ENCODE peak calls at places on chromosomes 6 and 20, in five cellular contexts. A, Q, I, L and C are unnamed samples.

GRCh38 chr6:32152414-32153251 is 894 bp upstream of the PRRT1 start:
- DNase-seq in L (no peak), A (peak), Q (peak), I (no peak), C (peak)

GRCh38 chr6:131068165-131068564 is 5.1 kb upstream of the EPB41L2 start:
- DNase-seq in I (no peak), L (no peak), A (no peak), Q (no peak), C (no peak)

GRCh38 chr6:87257046-87257445 is 65.3 kb upstream of the SMIM8 start:
- DNase-seq in I (no peak), Q (no peak), A (no peak), L (no peak), C (no peak)

GRCh38 chr6:99187429-99187828 is 162.0 kb downstream of the FAXC start:
- DNase-seq in Q (no peak), L (no peak), A (no peak), I (no peak), C (no peak)

GRCh38 chr6:113903666-113904330 is 46.7 kb downstream of the MARCKS start:
- DNase-seq in L (no peak), A (peak), Q (peak), I (no peak), C (no peak)

GRCh38 chr6:29907637-29908340 is 34.5 kb upstream of the HLA-A start:
- DNase-seq in L (no peak), Q (no peak), A (no peak), I (no peak), C (no peak)

GRCh38 chr6:16712250-16712930 is 48.9 kb downstream of the ATXN1 start:
- DNase-seq in Q (no peak), L (no peak), I (no peak), A (no peak), C (no peak)

GRCh38 chr6:24829657-24830056 is 30.9 kb upstream of the ARMH2 start:
- DNase-seq in L (no peak), I (no peak), A (no peak), Q (no peak), C (no peak)

GRCh38 chr6:110367001-110367400 is 8.9 kb upstream of the METTL24 start:
- DNase-seq in I (no peak), Q (no peak), A (no peak), L (no peak), C (no peak)

GRCh38 chr20:16206817-16207216 is 366.4 kb downstream of the KIF16B start:
- DNase-seq in I (no peak), A (no peak), Q (no peak), L (no peak), C (no peak)

GRCh38 chr6:41023114-41023513 is 15.9 kb downstream of the UNC5CL start:
- DNase-seq in A (no peak), I (no peak), Q (no peak), L (no peak), C (no peak)

GRCh38 chr6:105993341-105993740 is 92.8 kb upstream of the PRDM1 start:
- DNase-seq in L (no peak), Q (peak), A (no peak), I (no peak), C (no peak)

GRCh38 chr6:44043036-44043478 is 84.2 kb downstream of the MRPL14 start:
- DNase-seq in L (no peak), I (no peak), A (no peak), Q (peak), C (no peak)

GRCh38 chr6:144931172-144932035 is 646.3 kb downstream of the UTRN start:
- DNase-seq in Q (peak), A (peak), L (no peak), I (no peak), C (peak)

GRCh38 chr6:80338201-80338836 is 231.8 kb downstream of the BCKDHB start:
- DNase-seq in Q (no peak), A (peak), I (no peak), L (peak), C (no peak)
- TF ChIP-seq CTCF in Q (peak), A (peak), I (peak), L (peak), C (peak)

GRCh38 chr6:7993952-7994351 is 70.2 kb downstream of the BLOC1S5 start:
- DNase-seq in L (no peak), Q (no peak), I (no peak), A (no peak), C (no peak)
- TF ChIP-seq CTCF in L (no peak), Q (no peak), I (no peak), A (no peak), C (no peak)

GRCh38 chr6:34695729-34696188 is 808 bp downstream of the ILRUN start:
- DNase-seq in Q (no peak), A (no peak), I (no peak), L (no peak), C (no peak)

GRCh38 chr6:34696739-34697543 is at the start of gene ILRUN:
- DNase-seq in A (peak), I (peak), L (peak), Q (peak), C (peak)

GRCh38 chr6:34697904-34698557 is 1.5 kb upstream of the ILRUN start:
- DNase-seq in Q (no peak), I (no peak), A (no peak), L (no peak), C (no peak)

GRCh38 chr6:34697544-34697836 is 923 bp upstream of the ILRUN start:
- DNase-seq in Q (no peak), L (no peak), I (no peak), A (no peak), C (no peak)

GRCh38 chr6:34696189-34696738 is 303 bp downstream of the ILRUN start:
- DNase-seq in A (peak), L (peak), I (peak), Q (peak), C (peak)
- TF ChIP-seq CTCF in A (no peak), L (no peak), I (no peak), Q (no peak), C (no peak)

DNA sequence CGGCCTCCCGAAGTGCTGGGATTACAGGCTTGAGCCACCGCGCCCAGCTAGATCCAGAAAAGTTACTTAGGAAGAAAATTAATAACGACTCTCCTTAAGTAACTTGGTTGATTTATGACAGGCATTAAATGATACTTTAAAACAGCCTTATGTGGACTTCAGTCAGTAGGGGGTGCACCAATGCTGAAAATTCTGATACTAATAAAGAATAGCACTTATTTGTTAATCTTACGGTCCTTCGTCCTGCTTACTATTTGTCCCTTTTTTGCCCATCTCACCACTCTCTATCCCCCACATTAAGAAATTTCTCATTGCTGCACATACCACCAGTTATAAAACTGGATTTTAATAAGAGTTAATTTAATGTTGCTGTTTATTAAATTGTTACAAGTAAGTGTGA is 12.7 kb upstream of the PRELID3B start:
- DNase-seq in A (peak), I (no peak), L (no peak), Q (no peak), C (peak)
- TF ChIP-seq CTCF in A (peak), I (no peak), L (peak), Q (peak), C (peak)

DNA sequence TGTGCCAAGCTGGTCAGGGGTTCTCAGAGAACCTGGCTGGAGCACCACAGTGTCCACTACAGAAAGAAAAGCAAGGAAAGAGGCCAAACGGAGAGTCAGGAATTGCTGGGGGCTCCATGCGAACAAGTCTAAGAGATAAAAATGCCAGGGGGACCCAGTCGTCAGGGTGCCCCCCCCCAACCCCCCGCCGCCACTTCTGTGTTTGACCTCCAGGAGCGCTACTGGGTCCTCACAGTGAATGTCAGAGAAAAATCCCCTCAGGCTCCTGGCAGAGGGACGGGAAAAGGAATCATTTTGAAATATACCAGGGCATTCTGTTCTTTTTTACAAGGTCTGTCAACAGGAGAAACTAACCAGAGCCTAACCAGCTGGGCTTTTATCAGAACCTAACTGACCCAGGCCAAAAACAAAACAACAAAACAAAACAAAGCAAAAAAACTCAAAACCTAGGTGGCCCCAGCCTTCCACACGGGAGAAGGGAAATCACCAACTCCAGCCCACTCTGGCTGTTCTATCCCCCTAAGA is 17.9 kb upstream of the NELFCD start:
- DNase-seq in A (no peak), Q (no peak), L (no peak), I (no peak), C (no peak)
- TF ChIP-seq CTCF in A (no peak), Q (no peak), L (no peak), I (no peak), C (no peak)

GRCh38 chr6:142773859-142774258 is 171.1 kb downstream of the HIVEP2 start:
- DNase-seq in A (no peak), Q (no peak), L (no peak), I (no peak), C (no peak)
- TF ChIP-seq CTCF in A (no peak), Q (no peak), L (no peak), I (no peak), C (no peak)

DNA sequence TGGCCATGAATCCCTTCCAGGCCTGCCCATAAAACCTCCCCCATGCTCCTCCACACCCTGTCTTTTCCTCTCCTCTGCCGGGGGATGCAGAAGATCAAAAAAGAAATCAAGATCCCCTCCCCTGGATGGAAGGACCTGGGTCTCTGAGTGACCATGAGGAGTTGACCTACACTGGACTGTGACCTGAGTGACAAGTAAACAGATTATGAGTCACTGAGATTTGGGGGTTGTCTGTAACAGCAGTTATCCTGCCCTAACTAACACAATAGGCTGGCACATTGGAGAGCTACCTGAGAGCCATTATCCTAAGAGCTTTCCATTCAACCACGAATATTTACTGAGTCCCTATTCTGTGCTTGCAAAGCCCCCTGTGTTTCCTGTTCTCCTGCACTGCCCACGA is 28.4 kb upstream of the SIRPA start:
- DNase-seq in I (no peak), Q (no peak), L (no peak), A (no peak), C (no peak)
- TF ChIP-seq CTCF in I (no peak), Q (no peak), L (no peak), A (no peak), C (no peak)